ENCODE peak calls at places on chromosomes 13 and 19, in nine cellular contexts. G is neural progenitor cell; Q is choroid plexus epithelial cell; X is activated CD4-positive, alpha-beta T cell treated with anti-CD3 and anti-CD28 coated beads, Interleukin-2, amount 10 ng/mL, durations not matched to agents 7 days and 5 days; O is ecto neural progenitor cell; V is AG08395; A is pancreas; Y is NAMALWA; J is CD8-positive, alpha-beta T cell. E is an unnamed sample.
A peak's percentile ranks its signal among the peaks of the same experiment; 100 is the strongest.

GRCh38 chr13:64591981-64592380 is 2638.2 kb downstream of the PCDH9 start:
- DNase-seq in G (no peak), Q (peak; percentile 55), X (no peak), O (no peak), V (peak; percentile 3), A (no peak), Y (no peak), J (no peak), E (no peak)

GRCh38 chr19:3520166-3521103 is 14.3 kb downstream of the FZR1 start:
- DNase-seq in G (no peak), Q (no peak), X (no peak), O (no peak), V (no peak), A (peak; percentile 30), Y (no peak), J (no peak), E (no peak)

GRCh38 chr19:4506449-4507149 is 11.7 kb downstream of the PLIN4 start:
- DNase-seq in G (no peak), Q (peak; percentile 69), X (no peak), O (no peak), V (peak; percentile 76), A (peak; percentile 9), Y (no peak), J (no peak), E (no peak)

GRCh38 chr19:850221-850978 is 1.7 kb upstream of the ELANE start:
- DNase-seq in G (peak; percentile 51), Q (peak; percentile 90), X (no peak), O (peak; percentile 65), V (peak; percentile 95), A (peak; percentile 90), Y (peak; percentile 48), J (no peak), E (peak; percentile 75)

GRCh38 chr13:70905035-70905434 is 796.8 kb upstream of the KLHL1 start:
- DNase-seq in G (no peak), Q (peak; percentile 81), X (no peak), O (no peak), V (no peak), A (no peak), Y (no peak), J (no peak), E (no peak)

GRCh38 chr13:111179908-111180756 is 65.0 kb downstream of the ARHGEF7 start:
- DNase-seq in G (no peak), Q (no peak), X (peak; percentile 30), O (no peak), V (no peak), A (no peak), Y (peak; percentile 32), J (no peak), E (no peak)

GRCh38 chr13:91579320-91579719 is 180.9 kb downstream of the GPC5 start:
- DNase-seq in G (no peak), Q (no peak), X (no peak), O (no peak), V (no peak), A (no peak), Y (no peak), J (no peak), E (no peak)

GRCh38 chr19:46926201-46927071 is 65.6 kb downstream of the ARHGAP35 start:
- DNase-seq in G (no peak), Q (peak; percentile 58), X (no peak), O (no peak), V (no peak), A (no peak), Y (no peak), J (no peak), E (no peak)

GRCh38 chr13:33080962-33081655 is 64.9 kb downstream of the KL start:
- DNase-seq in G (no peak), Q (peak; percentile 64), X (no peak), O (no peak), V (no peak), A (no peak), Y (no peak), J (no peak), E (no peak)

GRCh38 chr13:33261426-33262068 is 24.0 kb downstream of the STARD13 start:
- DNase-seq in G (no peak), Q (no peak), X (no peak), O (no peak), V (no peak), A (no peak), Y (no peak), J (no peak), E (no peak)

GRCh38 chr13:20633802-20634201 is 66.8 kb downstream of the IFT88 start:
- DNase-seq in G (no peak), Q (no peak), X (no peak), O (no peak), V (no peak), A (no peak), Y (no peak), J (no peak), E (no peak)

GRCh38 chr19:1261512-1261862 is 7.6 kb upstream of the CIRBP start:
- DNase-seq in G (peak; percentile 81), Q (no peak), X (peak; percentile 42), O (peak; percentile 71), V (no peak), A (no peak), Y (peak; percentile 82), J (no peak), E (no peak)

GRCh38 chr19:45782820-45783785 is 813 bp upstream of the DMPK start:
- DNase-seq in G (no peak), Q (peak; percentile 67), X (no peak), O (peak; percentile 51), V (peak; percentile 85), A (peak; percentile 52), Y (no peak), J (no peak), E (no peak)

GRCh38 chr19:13646758-13647157 is 117.6 kb upstream of the MRI1 start:
- DNase-seq in G (no peak), Q (no peak), X (no peak), O (no peak), V (no peak), A (no peak), Y (no peak), J (no peak), E (no peak)

GRCh38 chr19:532578-533484 is 1.3 kb downstream of the CDC34 start:
- DNase-seq in G (peak; percentile 86), Q (peak; percentile 74), X (peak; percentile 55), O (peak; percentile 79), V (peak; percentile 63), A (peak; percentile 90), Y (peak; percentile 85), J (peak; percentile 63), E (peak; percentile 73)

GRCh38 chr19:18437481-18438330 is at the start of gene ISYNA1:
- DNase-seq in G (peak; percentile 85), Q (peak; percentile 77), X (peak; percentile 41), O (peak; percentile 88), V (peak; percentile 38), A (peak; percentile 80), Y (no peak), J (peak; percentile 73), E (peak; percentile 61)

GRCh38 chr13:44393391-44393790 is 19.8 kb downstream of the SERP2 start:
- DNase-seq in G (no peak), Q (peak; percentile 52), X (no peak), O (peak; percentile 41), V (no peak), A (peak; percentile 40), Y (no peak), J (no peak), E (no peak)

GRCh38 chr13:30339721-30340366 is 32.5 kb upstream of the KATNAL1 start:
- DNase-seq in G (no peak), Q (no peak), X (no peak), O (no peak), V (no peak), A (no peak), Y (no peak), J (no peak), E (no peak)

GRCh38 chr13:73937420-73937819 is 196.8 kb downstream of the KLF12 start:
- DNase-seq in G (no peak), Q (no peak), X (no peak), O (no peak), V (no peak), A (no peak), Y (no peak), J (no peak), E (no peak)

GRCh38 chr13:29165840-29166239 is 345.7 kb downstream of the MTUS2 start:
- DNase-seq in G (no peak), Q (peak; percentile 42), X (no peak), O (no peak), V (no peak), A (no peak), Y (no peak), J (no peak), E (no peak)

GRCh38 chr13:36918246-36919060 is 1.6 kb downstream of the SMAD9 start:
- DNase-seq in G (peak; percentile 69), Q (peak; percentile 34), X (no peak), O (no peak), V (peak; percentile 24), A (no peak), Y (no peak), J (no peak), E (no peak)

GRCh38 chr13:45441633-45442032 is 23.1 kb upstream of the COG3 start:
- DNase-seq in G (no peak), Q (peak; percentile 76), X (peak; percentile 23), O (peak; percentile 14), V (peak; percentile 35), A (no peak), Y (peak; percentile 56), J (no peak), E (no peak)

GRCh38 chr13:106033634-106034033 is 501.8 kb downstream of the EFNB2 start:
- DNase-seq in G (no peak), Q (peak; percentile 89), X (no peak), O (no peak), V (peak; percentile 38), A (no peak), Y (peak; percentile 19), J (no peak), E (no peak)

GRCh38 chr19:20278342-20278741 is 111.3 kb downstream of the ZNF486 start:
- DNase-seq in G (peak; percentile 60), Q (no peak), X (no peak), O (no peak), V (peak; percentile 28), A (no peak), Y (peak; percentile 64), J (no peak), E (no peak)

GRCh38 chr13:97114696-97115095 is 107.4 kb upstream of the MBNL2 start:
- DNase-seq in G (peak; percentile 58), Q (no peak), X (no peak), O (peak; percentile 62), V (no peak), A (no peak), Y (no peak), J (no peak), E (no peak)

GRCh38 chr19:10796653-10797052 is 39.4 kb downstream of the TMED1 start:
- DNase-seq in G (no peak), Q (no peak), X (no peak), O (no peak), V (no peak), A (no peak), Y (no peak), J (no peak), E (no peak)

GRCh38 chr19:5837768-5838364 is 1.6 kb downstream of the FUT6 start:
- DNase-seq in G (no peak), Q (no peak), X (no peak), O (no peak), V (no peak), A (no peak), Y (no peak), J (no peak), E (no peak)

GRCh38 chr19:18496980-18497256 is 25.0 kb downstream of the ELL start:
- DNase-seq in G (no peak), Q (no peak), X (no peak), O (no peak), V (no peak), A (no peak), Y (no peak), J (no peak), E (no peak)

GRCh38 chr19:2627319-2627829 is 75.1 kb downstream of the GNG7 start:
- DNase-seq in G (no peak), Q (peak; percentile 98), X (no peak), O (no peak), V (peak; percentile 97), A (peak; percentile 90), Y (peak; percentile 92), J (no peak), E (no peak)

GRCh38 chr19:46704379-46705076 is 12.4 kb downstream of the PRKD2 start:
- DNase-seq in G (peak; percentile 71), Q (peak; percentile 52), X (peak; percentile 89), O (peak; percentile 85), V (peak; percentile 79), A (peak; percentile 80), Y (peak; percentile 80), J (peak; percentile 96), E (peak; percentile 88)

GRCh38 chr19:14577885-14578427 is 4.9 kb upstream of the CLEC17A start:
- DNase-seq in G (peak; percentile 35), Q (no peak), X (no peak), O (peak; percentile 48), V (no peak), A (no peak), Y (peak; percentile 71), J (no peak), E (no peak)